ENCODE peak calls at places on chromosomes 2 and 18, in nine cellular contexts. C is CD8-positive, alpha-beta memory T cell; H is MM.1S; J is GM23248; W is stomach; Q is kidney; G is esophagus squamous epithelium; L is lower lobe of right lung; T is spleen. I is an unnamed sample. For H3K4me1, the result is how much of the 10 kb centered on the place peaks cover.

GRCh38 chr2:77608510-77608909 is 86.3 kb upstream of the LRRTM4 start:
- DNase-seq in Q (no peak), T (no peak), C (no peak), W (no peak), L (no peak), H (no peak), J (no peak), G (no peak), I (no peak)

GRCh38 chr18:3624818-3625716 is 175.1 kb downstream of the TGIF1 start:
- DNase-seq in Q (no peak), W (peak), H (no peak), L (no peak), C (peak), T (no peak), J (peak), G (no peak), I (peak)

GRCh38 chr2:98298685-98299180 is 47.5 kb upstream of the CNGA3 start:
- DNase-seq in C (no peak), L (no peak), T (no peak), J (no peak), Q (no peak), H (no peak), W (no peak), G (no peak), I (no peak)

GRCh38 chr2:190812506-190813294 is 67.9 kb upstream of the GLS start:
- DNase-seq in T (no peak), C (no peak), W (no peak), G (no peak), L (no peak), J (peak), Q (no peak), H (no peak), I (no peak)

GRCh38 chr2:120802161-120802560 is 66.5 kb downstream of the GLI2 start:
- DNase-seq in C (no peak), W (no peak), Q (no peak), L (no peak), T (no peak), H (no peak), G (no peak), J (peak), I (no peak)

GRCh38 chr2:128378231-128379020 is 59.8 kb upstream of the HS6ST1 start:
- DNase-seq in W (peak), T (peak), Q (peak), J (no peak), C (no peak), L (peak), H (no peak), G (no peak), I (no peak)

GRCh38 chr2:38421274-38422056 is 44.4 kb upstream of the ATL2 start:
- DNase-seq in Q (no peak), T (no peak), H (no peak), L (no peak), G (no peak), J (no peak), W (no peak), C (no peak), I (no peak)

GRCh38 chr2:219353129-219353528 is 20.6 kb upstream of the RESP18 start:
- DNase-seq in W (no peak), L (no peak), G (no peak), J (no peak), T (no peak), Q (no peak), H (no peak), C (no peak), I (no peak)

GRCh38 chr2:110812726-110813645 is 80.6 kb downstream of the ACOXL start:
- DNase-seq in Q (no peak), C (no peak), H (no peak), G (no peak), J (no peak), W (no peak), L (no peak), T (no peak), I (no peak)

GRCh38 chr2:70750320-70750719 is 17.7 kb downstream of the ADD2 start:
- DNase-seq in W (no peak), Q (no peak), J (no peak), H (no peak), L (no peak), C (no peak), G (no peak), T (no peak), I (no peak)

GRCh38 chr2:98374958-98375570 is 28.8 kb downstream of the CNGA3 start:
- DNase-seq in W (no peak), T (no peak), J (no peak), Q (no peak), C (no peak), H (no peak), G (no peak), L (no peak), I (no peak)

GRCh38 chr2:229153946-229154345 is 117.1 kb downstream of the PID1 start:
- DNase-seq in W (no peak), L (no peak), T (no peak), G (no peak), J (no peak), Q (no peak), C (no peak), H (no peak), I (no peak)

GRCh38 chr2:136361521-136361920 is 243.6 kb upstream of the CXCR4 start:
- DNase-seq in T (no peak), L (no peak), C (no peak), J (no peak), G (no peak), Q (no peak), W (no peak), H (no peak), I (no peak)

GRCh38 chr2:98604547-98604946 is 3.8 kb downstream of the COA5 start:
- DNase-seq in H (no peak), T (no peak), L (no peak), G (no peak), C (no peak), Q (no peak), W (no peak), J (no peak), I (no peak)

GRCh38 chr2:47083485-47083884 is 71.6 kb downstream of the STPG4 start:
- DNase-seq in T (peak), C (no peak), H (no peak), Q (no peak), G (no peak), J (no peak), L (no peak), W (no peak), I (no peak)

GRCh38 chr18:35971661-35972196 is 750 bp upstream of the RMP24 start:
- DNase-seq in G (no peak), L (no peak), T (no peak), H (no peak), Q (no peak), J (no peak), W (no peak), C (no peak), I (no peak)

GRCh38 chr2:21466528-21466927 is 342.8 kb downstream of the TDRD15 start:
- DNase-seq in T (no peak), G (no peak), W (no peak), C (no peak), J (no peak), L (no peak), Q (no peak), H (no peak), I (peak)

GRCh38 chr2:95730813-95731212 is 139.0 kb downstream of the TRIM43 start:
- DNase-seq in J (peak), H (no peak), G (no peak), C (no peak), Q (no peak), W (no peak), L (no peak), T (no peak), I (no peak)

GRCh38 chr2:14560686-14561085 is 71.8 kb upstream of the LRATD1 start:
- DNase-seq in G (no peak), L (no peak), C (no peak), H (no peak), J (no peak), W (no peak), T (no peak), Q (no peak), I (no peak)

GRCh38 chr18:33231474-33232317 is 208.8 kb downstream of the CCDC178 start:
- DNase-seq in L (no peak), T (no peak), J (peak), H (peak), C (peak), G (no peak), Q (peak), W (peak), I (peak)

GRCh38 chr2:43011142-43011491 is 215.3 kb downstream of the ZFP36L2 start:
- DNase-seq in J (no peak), C (no peak), G (no peak), H (no peak), L (no peak), W (no peak), T (no peak), Q (no peak), I (no peak)

GRCh38 chr2:241148891-241149674 is at the start of gene PASK:
- DNase-seq in L (peak), H (peak), C (peak), G (peak), T (peak), Q (peak), J (peak), W (peak), I (peak)

GRCh38 chr2:218342837-218343236 is 13.8 kb upstream of the CATIP start:
- DNase-seq in W (no peak), L (no peak), J (no peak), H (no peak), Q (no peak), C (no peak), T (no peak), G (no peak), I (no peak)

GRCh38 chr2:231278868-231279267 is 80.4 kb downstream of the ARMC9 start:
- DNase-seq in J (no peak), G (no peak), L (no peak), Q (no peak), T (no peak), W (no peak), H (no peak), C (no peak), I (no peak)

GRCh38 chr2:74566423-74567085 is 12.0 kb downstream of the DOK1 start:
- DNase-seq in Q (no peak), C (no peak), L (no peak), T (no peak), W (no peak), H (no peak), J (peak), G (no peak), I (no peak)

GRCh38 chr2:146444987-146445386 is 1399.8 kb upstream of the ACVR2A start:
- DNase-seq in J (peak), W (no peak), T (no peak), L (no peak), G (no peak), H (no peak), C (no peak), Q (no peak), I (no peak)
- H3K4me1 ChIP-seq in J (under half), W (under half), T (under half), L (under half), G (under half), H (under half), C (under half), Q (under half), I (under half)

GRCh38 chr2:69645926-69646325 is 2.4 kb upstream of the AAK1 start:
- DNase-seq in W (no peak), L (no peak), H (no peak), G (no peak), T (no peak), Q (no peak), C (peak), J (no peak), I (no peak)
- H3K4me1 ChIP-seq in W (under half), L (under half), H (under half), G (under half), T (half or more), Q (under half), C (under half), J (under half), I (under half)

DNA sequence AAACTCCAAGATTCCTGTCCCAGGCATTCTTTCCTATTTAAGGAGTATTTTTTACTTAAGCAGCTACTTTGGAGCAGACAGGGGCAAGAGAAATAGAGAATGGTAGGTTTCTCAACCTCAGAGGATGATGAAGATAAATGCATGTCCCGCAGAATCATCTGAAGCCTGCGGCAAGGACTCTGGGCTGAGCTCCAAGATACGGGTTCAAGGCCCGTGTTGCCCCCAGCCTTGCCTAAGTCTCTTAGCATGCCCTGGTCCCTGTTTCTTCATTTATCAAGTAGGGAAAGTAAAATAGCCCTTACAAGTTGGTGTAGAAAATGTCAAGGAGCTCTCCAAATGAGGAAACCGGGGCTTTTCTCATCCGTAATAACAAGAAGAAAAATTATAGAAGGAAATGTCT is 214.0 kb downstream of the KLHL29 start:
- DNase-seq in G (no peak), L (peak), T (peak), J (no peak), H (no peak), C (no peak), Q (no peak), W (no peak), I (no peak)
- H3K4me1 ChIP-seq in G (under half), L (under half), T (under half), J (under half), H (under half), C (under half), Q (under half), W (under half), I (half or more)

GRCh38 chr18:9474983-9475642 is at the start of gene RALBP1:
- DNase-seq in H (peak), C (peak), G (peak), W (peak), T (peak), Q (peak), J (peak), L (peak), I (peak)

GRCh38 chr18:9474103-9474982 is 970 bp upstream of the RALBP1 start:
- DNase-seq in L (no peak), T (peak), W (no peak), G (no peak), Q (peak), H (no peak), J (peak), C (peak), I (no peak)

GRCh38 chr18:9475643-9476580 is 599 bp downstream of the RALBP1 start:
- DNase-seq in J (peak), L (no peak), G (no peak), C (no peak), T (no peak), W (no peak), H (peak), Q (no peak), I (peak)

GRCh38 chr18:9478545-9478944 is 3.2 kb downstream of the RALBP1 start:
- DNase-seq in G (no peak), J (no peak), L (no peak), W (no peak), C (no peak), Q (peak), T (peak), H (no peak), I (no peak)

DNA sequence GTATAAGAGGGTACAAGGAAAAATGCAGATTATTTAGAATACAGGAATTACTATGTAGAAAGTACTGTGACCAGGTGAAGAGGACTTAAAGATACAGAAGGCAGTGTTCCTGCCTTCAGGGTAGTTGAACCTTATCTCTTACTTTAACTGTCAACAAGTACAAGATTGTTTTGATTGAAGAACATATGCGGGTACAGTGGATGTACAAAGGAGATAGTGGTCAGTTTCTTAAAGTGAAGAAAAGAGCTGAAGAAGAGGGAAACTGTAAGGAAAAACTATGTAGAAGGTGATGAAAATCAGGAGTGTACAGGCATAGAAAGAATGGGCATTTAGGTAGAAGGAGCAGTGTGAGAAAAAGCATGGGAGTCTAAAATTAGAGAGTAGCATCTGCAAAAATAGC is 2.2 kb downstream of the RALBP1 start:
- DNase-seq in W (no peak), L (no peak), T (no peak), G (no peak), H (no peak), J (no peak), Q (no peak), C (no peak), I (no peak)
- H3K4me1 ChIP-seq in W (under half), L (under half), T (under half), G (under half), H (under half), J (under half), Q (under half), C (under half), I (under half)

GRCh38 chr2:174490032-174490431 is 3.2 kb upstream of the GPR155 start:
- DNase-seq in H (peak), G (no peak), C (peak), T (no peak), J (no peak), W (no peak), L (no peak), Q (no peak), I (no peak)
- H3K4me1 ChIP-seq in H (under half), G (under half), C (half or more), T (under half), J (under half), W (under half), L (under half), Q (under half), I (under half)

DNA sequence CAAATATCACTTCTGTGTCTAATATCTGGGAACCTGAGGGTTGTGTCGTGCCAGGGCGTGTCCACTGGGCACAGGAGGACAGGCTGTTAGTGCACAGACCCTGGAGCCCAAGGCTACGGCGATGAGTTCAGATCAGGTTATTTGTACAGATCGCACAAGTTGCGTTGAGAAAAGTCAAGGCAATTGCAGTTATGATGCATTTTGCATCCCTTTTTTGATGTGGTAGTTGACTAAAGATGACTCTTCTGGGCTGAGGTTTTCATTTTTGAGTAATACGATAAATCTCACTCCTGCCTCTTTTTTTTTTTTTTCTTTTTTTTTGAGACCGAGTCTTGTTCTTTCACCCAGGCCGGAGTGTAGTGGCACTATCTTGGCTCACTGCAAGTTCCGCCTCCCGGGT is 7.2 kb downstream of the RBFA start:
- DNase-seq in L (no peak), Q (no peak), C (no peak), J (no peak), W (no peak), G (no peak), T (no peak), H (no peak), I (no peak)
- H3K4me1 ChIP-seq in L (under half), Q (under half), C (under half), J (under half), W (under half), G (under half), T (under half), H (under half), I (under half)

GRCh38 chr2:12727085-12727484 is 10.3 kb downstream of the TRIB2 start:
- DNase-seq in T (no peak), W (no peak), C (no peak), G (no peak), Q (peak), L (no peak), J (no peak), H (no peak), I (no peak)

GRCh38 chr2:12726271-12726670 is 9.5 kb downstream of the TRIB2 start:
- DNase-seq in C (no peak), Q (no peak), J (no peak), G (no peak), H (no peak), L (no peak), W (no peak), T (no peak), I (no peak)

GRCh38 chr2:12723741-12724463 is 7.2 kb downstream of the TRIB2 start:
- DNase-seq in C (no peak), G (no peak), Q (no peak), J (no peak), H (no peak), T (no peak), L (no peak), W (no peak), I (no peak)

GRCh38 chr2:12727641-12728040 is 10.9 kb downstream of the TRIB2 start:
- DNase-seq in L (no peak), C (no peak), H (no peak), W (peak), Q (peak), G (no peak), J (no peak), T (no peak), I (no peak)

DNA sequence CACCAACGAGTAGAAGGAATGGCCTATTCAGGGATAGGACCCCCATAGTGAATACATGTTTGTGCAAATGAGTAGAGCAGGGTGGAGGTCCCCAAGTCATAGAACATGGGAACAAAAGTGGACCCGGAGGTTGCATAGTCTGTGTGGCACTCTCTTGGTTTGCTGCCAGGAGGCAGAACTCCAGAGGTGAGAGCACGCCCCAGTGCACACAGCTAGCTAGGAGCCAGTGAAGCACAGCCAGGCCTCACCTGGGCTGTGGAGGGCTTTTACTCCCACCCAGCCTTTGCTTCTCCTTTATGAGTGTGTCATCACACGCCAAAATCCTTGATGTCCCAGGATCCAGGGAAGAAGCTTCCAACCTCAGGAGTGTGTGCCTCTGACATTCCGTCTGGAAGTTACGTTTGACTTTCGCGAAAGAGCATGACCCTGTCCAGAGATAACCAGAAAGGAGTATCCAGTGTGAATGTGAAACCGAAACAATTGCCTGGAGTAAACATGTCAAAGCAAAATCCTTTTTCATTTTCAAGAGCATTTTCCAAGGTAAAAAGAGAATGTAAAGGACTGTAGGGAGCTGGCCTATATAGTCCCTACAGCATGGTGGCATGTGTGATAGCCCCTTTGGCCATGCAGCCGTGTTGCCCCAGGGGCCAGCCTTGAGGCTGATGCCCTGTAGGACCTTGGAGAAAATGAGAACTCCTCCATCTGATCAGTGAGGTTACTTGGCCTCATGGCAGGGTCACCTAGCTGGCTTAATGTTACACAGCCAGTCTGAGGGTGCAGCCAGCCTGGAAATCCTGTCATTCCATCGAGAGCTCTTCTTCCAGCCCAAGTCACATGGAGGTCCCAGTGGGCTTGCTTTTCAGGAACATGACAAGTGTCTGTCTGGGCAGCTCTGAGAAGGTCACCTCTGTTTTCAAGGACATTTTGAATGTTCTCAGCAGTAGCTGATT is 8.8 kb downstream of the TRIB2 start:
- DNase-seq in H (peak), C (no peak), J (no peak), T (no peak), L (no peak), G (no peak), Q (peak), W (peak), I (no peak)
- H3K4me1 ChIP-seq in H (under half), C (half or more), J (under half), T (half or more), L (half or more), G (under half), Q (under half), W (half or more), I (under half)